ENCODE peak calls at places on chromosomes 6 and 20, in nine cellular contexts. Q, D, U, X, O, Z, W, I and T are unnamed samples.

GRCh38 chr20:23200914-23201313 is 114.8 kb upstream of the CD93 start:
- DNase-seq in Q (peak), D (no peak), U (peak), X (peak), O (peak), Z (peak), W (peak), I (no peak), T (peak)

GRCh38 chr20:59938221-59938620 is 1.9 kb downstream of the PPP1R3D start:
- DNase-seq in Q (no peak), D (no peak), U (no peak), X (no peak), O (peak), Z (no peak), W (no peak), I (no peak), T (peak)

GRCh38 chr6:56450882-56451739 is 191.6 kb downstream of the DST start:
- DNase-seq in Q (no peak), D (no peak), U (no peak), X (peak), O (no peak), Z (peak), W (peak), I (peak), T (no peak)

GRCh38 chr6:35736293-35736894 is 438 bp upstream of the ARMC12 start:
- DNase-seq in Q (peak), D (peak), U (peak), X (peak), O (peak), Z (peak), W (peak), I (no peak), T (peak)

GRCh38 chr6:80465513-80465912 is 359.0 kb downstream of the BCKDHB start:
- DNase-seq in Q (no peak), D (no peak), U (no peak), X (no peak), O (no peak), Z (no peak), W (no peak), I (no peak), T (no peak)

GRCh38 chr6:13480631-13481501 is 6.5 kb downstream of the GFOD1 start:
- DNase-seq in Q (no peak), D (no peak), U (no peak), X (no peak), O (peak), Z (no peak), W (no peak), I (no peak), T (peak)

GRCh38 chr20:63232235-63233060 is 3.3 kb upstream of the BIRC7 start:
- DNase-seq in Q (no peak), D (no peak), U (no peak), X (no peak), O (peak), Z (peak), W (no peak), I (peak), T (peak)

GRCh38 chr6:155412335-155412734 is 43.3 kb downstream of the NOX3 start:
- DNase-seq in Q (no peak), D (no peak), U (no peak), X (no peak), O (no peak), Z (no peak), W (no peak), I (peak), T (no peak)

GRCh38 chr6:158954778-158955177 is 45.2 kb downstream of the RSPH3 start:
- DNase-seq in Q (no peak), D (no peak), U (no peak), X (no peak), O (no peak), Z (no peak), W (no peak), I (no peak), T (peak)

GRCh38 chr6:125858427-125859320 is 67.9 kb downstream of the NCOA7 start:
- DNase-seq in Q (peak), D (peak), U (no peak), X (peak), O (peak), Z (peak), W (peak), I (peak), T (peak)

GRCh38 chr6:125804264-125804663 is 13.5 kb downstream of the NCOA7 start:
- DNase-seq in Q (peak), D (no peak), U (no peak), X (no peak), O (no peak), Z (no peak), W (no peak), I (no peak), T (no peak)

GRCh38 chr6:327538-328183 is 35.4 kb downstream of the DUSP22 start:
- DNase-seq in Q (no peak), D (no peak), U (peak), X (no peak), O (no peak), Z (no peak), W (no peak), I (peak), T (no peak)

GRCh38 chr20:34968020-34968775 is 12.5 kb downstream of the MYH7B start:
- DNase-seq in Q (no peak), D (no peak), U (no peak), X (no peak), O (no peak), Z (no peak), W (no peak), I (no peak), T (peak)

GRCh38 chr6:109961666-109962065 is 16.4 kb upstream of the GPR6 start:
- DNase-seq in Q (no peak), D (no peak), U (no peak), X (no peak), O (peak), Z (no peak), W (no peak), I (no peak), T (peak)

GRCh38 chr6:91781946-91782345 is 1195.1 kb upstream of the MAP3K7 start:
- DNase-seq in Q (no peak), D (peak), U (no peak), X (no peak), O (no peak), Z (no peak), W (no peak), I (no peak), T (no peak)

GRCh38 chr6:28648878-28649375 is 123.2 kb downstream of the GPX5 start:
- DNase-seq in Q (no peak), D (no peak), U (no peak), X (no peak), O (peak), Z (no peak), W (no peak), I (no peak), T (no peak)

GRCh38 chr6:154297711-154298110 is 58.9 kb downstream of the IPCEF1 start:
- DNase-seq in Q (no peak), D (no peak), U (no peak), X (no peak), O (no peak), Z (no peak), W (no peak), I (no peak), T (no peak)

GRCh38 chr6:3381233-3382065 is 75.4 kb downstream of the SLC22A23 start:
- DNase-seq in Q (no peak), D (no peak), U (no peak), X (no peak), O (no peak), Z (no peak), W (no peak), I (no peak), T (no peak)

GRCh38 chr6:81808834-81809598 is 56.5 kb upstream of the TENT5A start:
- DNase-seq in Q (no peak), D (no peak), U (no peak), X (no peak), O (no peak), Z (no peak), W (no peak), I (no peak), T (no peak)

GRCh38 chr20:18496042-18496441 is 983 bp downstream of the RBBP9 start:
- DNase-seq in Q (no peak), D (no peak), U (no peak), X (no peak), O (peak), Z (peak), W (no peak), I (no peak), T (peak)

GRCh38 chr6:160036790-160037206 is 67.9 kb downstream of the IGF2R start:
- DNase-seq in Q (no peak), D (no peak), U (no peak), X (no peak), O (peak), Z (no peak), W (no peak), I (peak), T (peak)

GRCh38 chr6:41707565-41708200 is 27.7 kb downstream of the TFEB start:
- DNase-seq in Q (peak), D (no peak), U (peak), X (no peak), O (no peak), Z (no peak), W (no peak), I (no peak), T (no peak)

GRCh38 chr6:168149015-168149414 is 70.0 kb upstream of the FRMD1 start:
- DNase-seq in Q (no peak), D (no peak), U (no peak), X (no peak), O (no peak), Z (no peak), W (no peak), I (no peak), T (no peak)

GRCh38 chr6:33450434-33450833 is 3.9 kb upstream of the ZBTB9 start:
- DNase-seq in Q (no peak), D (no peak), U (no peak), X (no peak), O (no peak), Z (no peak), W (no peak), I (no peak), T (no peak)

GRCh38 chr6:117371492-117371891 is 54.2 kb downstream of the ROS1 start:
- DNase-seq in Q (no peak), D (no peak), U (no peak), X (no peak), O (no peak), Z (no peak), W (no peak), I (no peak), T (no peak)

GRCh38 chr6:8831366-8832152 is 396.2 kb upstream of the SLC35B3 start:
- DNase-seq in Q (no peak), D (no peak), U (no peak), X (no peak), O (no peak), Z (no peak), W (no peak), I (no peak), T (no peak)

GRCh38 chr20:58765795-58766194 is 73.2 kb downstream of the NPEPL1 start:
- DNase-seq in Q (no peak), D (no peak), U (no peak), X (no peak), O (peak), Z (no peak), W (no peak), I (no peak), T (peak)

GRCh38 chr6:33949877-33950831 is 146.4 kb upstream of the MLN start:
- DNase-seq in Q (no peak), D (no peak), U (no peak), X (peak), O (no peak), Z (peak), W (no peak), I (no peak), T (peak)

GRCh38 chr6:131581523-131581922 is 8.5 kb downstream of the ARG1 start:
- DNase-seq in Q (no peak), D (no peak), U (no peak), X (no peak), O (no peak), Z (no peak), W (no peak), I (no peak), T (no peak)

GRCh38 chr6:108594640-108595039 is 33.9 kb downstream of the FOXO3 start:
- DNase-seq in Q (no peak), D (no peak), U (no peak), X (no peak), O (peak), Z (no peak), W (peak), I (no peak), T (peak)

GRCh38 chr20:37505263-37506165 is 15.5 kb upstream of the NNAT start:
- DNase-seq in Q (no peak), D (no peak), U (no peak), X (no peak), O (no peak), Z (no peak), W (no peak), I (no peak), T (no peak)
- H3K4me3 ChIP-seq in Q (no peak), D (no peak), U (no peak), X (no peak), O (no peak), Z (no peak), W (no peak), I (no peak), T (no peak)

GRCh38 chr20:36835453-36836198 is 40.3 kb upstream of the TLDC2 start:
- DNase-seq in Q (peak), D (peak), U (peak), X (peak), O (peak), Z (peak), W (peak), I (peak), T (peak)

GRCh38 chr20:36839150-36839549 is 36.8 kb upstream of the TLDC2 start:
- DNase-seq in Q (no peak), D (no peak), U (no peak), X (no peak), O (no peak), Z (no peak), W (no peak), I (no peak), T (no peak)

GRCh38 chr20:36835025-36835424 is 40.9 kb upstream of the TLDC2 start:
- DNase-seq in Q (no peak), D (no peak), U (no peak), X (no peak), O (no peak), Z (no peak), W (no peak), I (no peak), T (no peak)

GRCh38 chr20:36833275-36834020 is 42.5 kb upstream of the TLDC2 start:
- DNase-seq in Q (no peak), D (no peak), U (no peak), X (peak), O (no peak), Z (peak), W (no peak), I (no peak), T (no peak)

DNA sequence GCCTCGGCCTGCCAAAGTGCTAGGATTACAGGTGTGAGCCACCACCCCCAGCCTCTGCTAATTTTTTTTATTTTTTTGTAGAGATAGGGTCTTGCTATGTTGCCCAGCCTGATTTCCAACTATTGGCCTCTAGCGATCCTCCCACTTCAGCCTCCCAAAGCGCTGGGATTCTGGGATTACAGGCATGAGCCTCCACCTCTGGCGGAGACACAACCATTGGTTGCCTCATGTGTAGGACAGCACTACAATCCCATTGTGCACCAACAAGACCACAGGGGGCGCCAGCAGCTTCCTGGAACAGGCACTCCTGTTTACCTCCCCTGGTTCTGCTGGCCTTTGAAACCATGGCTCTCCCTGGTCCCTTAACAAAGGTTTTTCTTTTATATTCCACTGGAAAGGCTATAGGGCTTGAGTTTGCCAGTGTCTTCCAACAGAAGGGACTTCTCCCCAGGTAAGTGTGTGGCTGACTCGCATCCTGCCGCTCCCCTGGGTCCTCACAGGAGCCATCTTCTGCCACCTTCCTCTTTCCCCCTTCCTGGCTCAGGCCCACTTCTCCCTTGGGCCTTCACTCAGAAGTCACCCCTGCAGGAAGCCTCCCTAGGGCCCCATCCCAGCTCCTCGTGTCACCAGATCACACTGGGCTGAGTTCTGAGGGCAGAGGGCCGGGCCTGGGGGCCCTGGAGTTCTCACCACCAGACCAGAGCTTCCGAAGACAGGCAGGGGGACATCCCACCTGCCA is 39.2 kb upstream of the TLDC2 start:
- DNase-seq in Q (no peak), D (peak), U (peak), X (peak), O (peak), Z (peak), W (no peak), I (no peak), T (peak)
- H3K4me3 ChIP-seq in Q (no peak), D (no peak), U (no peak), X (no peak), O (peak), Z (no peak), W (no peak), I (no peak), T (no peak)

DNA sequence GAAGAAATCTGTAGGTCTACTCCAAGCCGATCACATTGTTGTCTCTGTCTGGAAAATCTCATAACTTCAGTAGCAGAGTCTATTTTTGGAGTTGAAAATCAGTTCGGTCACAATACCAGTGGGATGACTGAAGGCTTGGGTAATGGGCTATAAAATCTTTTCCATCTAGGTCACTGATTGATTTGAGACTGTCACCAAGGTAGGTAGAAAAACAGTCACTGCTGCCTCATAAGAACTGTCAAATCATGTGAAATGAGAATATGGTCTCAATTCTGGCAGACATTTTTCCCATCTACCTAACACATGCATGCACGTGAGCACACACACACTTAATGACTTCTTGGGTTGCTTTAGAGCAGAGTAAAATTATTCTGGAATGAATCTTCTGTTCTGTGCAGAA is 1162.8 kb upstream of the CITED2 start:
- DNase-seq in Q (no peak), D (no peak), U (no peak), X (no peak), O (peak), Z (no peak), W (no peak), I (no peak), T (no peak)
- H3K4me3 ChIP-seq in Q (no peak), D (no peak), U (no peak), X (no peak), O (peak), Z (no peak), W (no peak), I (no peak), T (no peak)

GRCh38 chr20:3168079-3168828 is 5.1 kb downstream of the LZTS3 start:
- DNase-seq in Q (no peak), D (no peak), U (peak), X (peak), O (no peak), Z (peak), W (peak), I (no peak), T (no peak)
- H3K4me3 ChIP-seq in Q (no peak), D (no peak), U (peak), X (no peak), O (no peak), Z (no peak), W (peak), I (no peak), T (peak)

GRCh38 chr20:21237956-21238355 is 65.2 kb upstream of the XRN2 start:
- DNase-seq in Q (no peak), D (no peak), U (no peak), X (no peak), O (peak), Z (no peak), W (no peak), I (no peak), T (peak)
- H3K4me3 ChIP-seq in Q (no peak), D (no peak), U (no peak), X (no peak), O (no peak), Z (no peak), W (no peak), I (no peak), T (no peak)

GRCh38 chr6:73031094-73031782 is 194.1 kb downstream of the KHDC1L start:
- DNase-seq in Q (no peak), D (no peak), U (no peak), X (no peak), O (no peak), Z (no peak), W (no peak), I (no peak), T (no peak)

GRCh38 chr6:73030257-73030656 is 195.0 kb downstream of the KHDC1L start:
- DNase-seq in Q (no peak), D (no peak), U (no peak), X (no peak), O (peak), Z (no peak), W (no peak), I (no peak), T (peak)

GRCh38 chr6:73036689-73037088 is 188.6 kb downstream of the KHDC1L start:
- DNase-seq in Q (no peak), D (no peak), U (no peak), X (no peak), O (no peak), Z (no peak), W (no peak), I (no peak), T (no peak)

GRCh38 chr6:73028893-73029450 is 196.3 kb downstream of the KHDC1L start:
- DNase-seq in Q (no peak), D (no peak), U (no peak), X (no peak), O (peak), Z (no peak), W (no peak), I (no peak), T (no peak)

DNA sequence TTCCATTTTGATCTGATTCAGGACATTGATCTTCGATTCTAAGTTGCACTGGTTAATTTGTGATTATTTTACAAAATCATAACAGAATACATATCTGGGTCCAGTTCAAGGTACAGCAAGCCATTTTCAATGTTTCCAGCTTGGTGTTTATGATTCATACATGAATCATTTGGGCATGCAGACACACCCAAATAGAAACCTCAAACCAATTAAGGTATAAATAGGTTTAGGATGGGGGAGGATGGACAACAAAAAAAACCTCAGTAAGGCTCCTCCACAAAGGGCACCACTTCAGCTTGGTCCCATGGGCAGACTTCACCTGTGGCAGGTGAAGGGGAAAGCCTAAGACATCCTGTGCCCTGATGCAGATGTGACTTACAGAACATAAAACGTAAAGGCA is 192.7 kb downstream of the KHDC1L start:
- DNase-seq in Q (no peak), D (no peak), U (no peak), X (no peak), O (peak), Z (no peak), W (no peak), I (peak), T (peak)
- H3K4me3 ChIP-seq in Q (no peak), D (no peak), U (no peak), X (no peak), O (no peak), Z (no peak), W (no peak), I (no peak), T (no peak)

DNA sequence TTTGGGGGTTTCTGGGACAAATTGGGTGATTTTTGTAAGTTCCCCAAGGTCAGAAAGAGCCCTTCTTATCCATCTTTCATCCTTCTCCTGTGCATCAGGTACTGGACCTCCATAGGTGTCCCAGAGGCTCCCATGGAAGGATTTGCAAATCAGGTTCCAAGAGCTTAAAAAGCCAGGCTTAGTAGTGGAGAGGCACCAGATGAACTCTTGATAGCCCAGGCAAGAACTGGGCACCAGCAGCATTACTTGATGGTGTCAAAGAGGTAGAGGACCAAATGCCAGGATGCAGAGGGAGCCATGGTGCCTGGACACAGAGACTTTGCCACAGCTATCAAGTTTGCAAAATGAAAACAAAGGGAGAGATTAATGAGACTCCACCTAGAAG is 20.9 kb upstream of the TRAM2 start:
- DNase-seq in Q (no peak), D (no peak), U (no peak), X (no peak), O (no peak), Z (no peak), W (no peak), I (no peak), T (no peak)
- H3K4me3 ChIP-seq in Q (no peak), D (peak), U (no peak), X (no peak), O (no peak), Z (no peak), W (no peak), I (no peak), T (no peak)